ENCODE peak calls at places on chromosomes 4 and X, in five cellular contexts. One of them, this sample, is unnamed.
A peak's percentile ranks its signal among the peaks of the same experiment; 100 is the strongest.

GRCh38 chrX:118355225-118355920 is 9.5 kb downstream of the WDR44 start:
- DNase-seq in omental fat pad: no peak
- DNase-seq in Peyer's patch: no peak
- DNase-seq in left ventricle myocardium inferior: no peak
- DNase-seq in IMR-90: no peak
- DNase-seq in this sample: no peak

GRCh38 chr4:110216079-110216478 is 17.7 kb upstream of the ELOVL6 start:
- DNase-seq in omental fat pad: no peak
- DNase-seq in Peyer's patch: no peak
- DNase-seq in left ventricle myocardium inferior: no peak
- DNase-seq in IMR-90: peak; percentile 39
- DNase-seq in this sample: peak; percentile 39

GRCh38 chr4:122341906-122342305 is 36.9 kb upstream of the ADAD1 start:
- DNase-seq in omental fat pad: no peak
- DNase-seq in Peyer's patch: no peak
- DNase-seq in left ventricle myocardium inferior: no peak
- DNase-seq in IMR-90: peak; percentile 87
- DNase-seq in this sample: peak; percentile 81

GRCh38 chr4:147334478-147334877 is 146.4 kb upstream of the EDNRA start:
- DNase-seq in omental fat pad: no peak
- DNase-seq in Peyer's patch: no peak
- DNase-seq in left ventricle myocardium inferior: no peak
- DNase-seq in IMR-90: peak; percentile 86
- DNase-seq in this sample: peak; percentile 80

GRCh38 chr4:142846105-142846728 is at the start of gene INPP4B:
- DNase-seq in omental fat pad: no peak
- DNase-seq in Peyer's patch: no peak
- DNase-seq in left ventricle myocardium inferior: peak; percentile 53
- DNase-seq in IMR-90: peak; percentile 65
- DNase-seq in this sample: peak; percentile 71

GRCh38 chrX:10379848-10380247 is 223.1 kb downstream of the CLCN4 start:
- DNase-seq in omental fat pad: no peak
- DNase-seq in Peyer's patch: no peak
- DNase-seq in left ventricle myocardium inferior: no peak
- DNase-seq in IMR-90: no peak
- DNase-seq in this sample: no peak

GRCh38 chrX:123755107-123755506 is 22.3 kb upstream of the THOC2 start:
- DNase-seq in omental fat pad: no peak
- DNase-seq in Peyer's patch: no peak
- DNase-seq in left ventricle myocardium inferior: no peak
- DNase-seq in IMR-90: no peak
- DNase-seq in this sample: no peak

GRCh38 chrX:15202458-15203177 is 67.3 kb downstream of the ASB9 start:
- DNase-seq in omental fat pad: no peak
- DNase-seq in Peyer's patch: no peak
- DNase-seq in left ventricle myocardium inferior: no peak
- DNase-seq in IMR-90: no peak
- DNase-seq in this sample: no peak

GRCh38 chrX:131025336-131025735 is 32.8 kb upstream of the ARHGAP36 start:
- DNase-seq in omental fat pad: no peak
- DNase-seq in Peyer's patch: no peak
- DNase-seq in left ventricle myocardium inferior: no peak
- DNase-seq in IMR-90: no peak
- DNase-seq in this sample: no peak

GRCh38 chrX:69541959-69542358 is 37.8 kb downstream of the NALF2 start:
- DNase-seq in omental fat pad: no peak
- DNase-seq in Peyer's patch: no peak
- DNase-seq in left ventricle myocardium inferior: no peak
- DNase-seq in IMR-90: no peak
- DNase-seq in this sample: no peak

GRCh38 chrX:150897371-150898319 is 823 bp downstream of the CD99L2 start:
- DNase-seq in omental fat pad: no peak
- DNase-seq in Peyer's patch: peak; percentile 65
- DNase-seq in left ventricle myocardium inferior: no peak
- DNase-seq in IMR-90: no peak
- DNase-seq in this sample: peak; percentile 22

GRCh38 chr4:25821899-25822298 is 40.9 kb downstream of the SEL1L3 start:
- DNase-seq in omental fat pad: no peak
- DNase-seq in Peyer's patch: no peak
- DNase-seq in left ventricle myocardium inferior: no peak
- DNase-seq in IMR-90: no peak
- DNase-seq in this sample: no peak

GRCh38 chr4:165489786-165490185 is 111.0 kb downstream of the CPE start:
- DNase-seq in omental fat pad: no peak
- DNase-seq in Peyer's patch: no peak
- DNase-seq in left ventricle myocardium inferior: no peak
- DNase-seq in IMR-90: no peak
- DNase-seq in this sample: peak; percentile 53

GRCh38 chr4:147453561-147454141 is 27.2 kb upstream of the EDNRA start:
- DNase-seq in omental fat pad: no peak
- DNase-seq in Peyer's patch: no peak
- DNase-seq in left ventricle myocardium inferior: no peak
- DNase-seq in IMR-90: peak; percentile 44
- DNase-seq in this sample: peak; percentile 89

GRCh38 chrX:17584248-17584681 is 153.0 kb upstream of the SCML1 start:
- DNase-seq in omental fat pad: no peak
- DNase-seq in Peyer's patch: no peak
- DNase-seq in left ventricle myocardium inferior: no peak
- DNase-seq in IMR-90: peak; percentile 60
- DNase-seq in this sample: peak; percentile 62

GRCh38 chrX:129876734-129877395 is 29.1 kb upstream of the UTP14A start:
- DNase-seq in omental fat pad: no peak
- DNase-seq in Peyer's patch: no peak
- DNase-seq in left ventricle myocardium inferior: no peak
- DNase-seq in IMR-90: peak; percentile 29
- DNase-seq in this sample: peak; percentile 53

GRCh38 chrX:69107231-69107739 is 58.0 kb downstream of the PJA1 start:
- DNase-seq in omental fat pad: no peak
- DNase-seq in Peyer's patch: no peak
- DNase-seq in left ventricle myocardium inferior: peak; percentile 20
- DNase-seq in IMR-90: no peak
- DNase-seq in this sample: peak; percentile 10

GRCh38 chr4:153081693-153082092 is 122.5 kb upstream of the TRIM2 start:
- DNase-seq in omental fat pad: no peak
- DNase-seq in Peyer's patch: no peak
- DNase-seq in left ventricle myocardium inferior: no peak
- DNase-seq in IMR-90: no peak
- DNase-seq in this sample: no peak

GRCh38 chr4:75036046-75036445 is 103.1 kb downstream of the PARM1 start:
- DNase-seq in omental fat pad: no peak
- DNase-seq in Peyer's patch: no peak
- DNase-seq in left ventricle myocardium inferior: no peak
- DNase-seq in IMR-90: no peak
- DNase-seq in this sample: no peak

GRCh38 chr4:96526625-96527024 is 686.7 kb downstream of the PDHA2 start:
- DNase-seq in omental fat pad: no peak
- DNase-seq in Peyer's patch: no peak
- DNase-seq in left ventricle myocardium inferior: no peak
- DNase-seq in IMR-90: no peak
- DNase-seq in this sample: no peak
- TF ChIP-seq CTCF in omental fat pad: no peak
- TF ChIP-seq CTCF in Peyer's patch: no peak
- TF ChIP-seq CTCF in left ventricle myocardium inferior: no peak
- TF ChIP-seq CTCF in IMR-90: no peak
- TF ChIP-seq CTCF in this sample: no peak

DNA sequence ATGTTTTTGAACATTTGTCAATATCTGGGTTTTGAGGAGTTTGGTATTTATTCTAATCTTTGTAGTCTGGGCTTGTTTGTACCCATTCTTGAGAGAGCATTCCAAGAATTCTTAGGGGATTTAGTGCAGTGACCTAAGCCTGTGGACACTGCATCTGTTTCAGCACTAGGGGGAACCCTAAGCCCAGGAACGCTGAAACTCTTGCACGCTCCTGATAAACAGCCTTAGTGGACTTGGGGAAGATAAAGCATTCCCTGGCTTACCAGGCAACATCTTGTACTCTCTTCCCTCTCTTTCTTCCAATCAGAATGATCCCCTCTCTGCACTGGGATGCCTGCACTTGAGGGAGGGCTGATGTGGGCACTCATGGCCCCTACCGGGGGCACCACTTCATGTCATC is 654.9 kb upstream of the HTR2C start:
- DNase-seq in omental fat pad: no peak
- DNase-seq in Peyer's patch: no peak
- DNase-seq in left ventricle myocardium inferior: no peak
- DNase-seq in IMR-90: peak; percentile 10
- DNase-seq in this sample: peak; percentile 42
- TF ChIP-seq CTCF in omental fat pad: no peak
- TF ChIP-seq CTCF in Peyer's patch: peak; percentile 33
- TF ChIP-seq CTCF in left ventricle myocardium inferior: peak; percentile 9
- TF ChIP-seq CTCF in IMR-90: peak; percentile 37
- TF ChIP-seq CTCF in this sample: peak; percentile 59

GRCh38 chrX:46386511-46386910 is 158.7 kb downstream of the ZNF674 start:
- DNase-seq in omental fat pad: no peak
- DNase-seq in Peyer's patch: no peak
- DNase-seq in left ventricle myocardium inferior: no peak
- DNase-seq in IMR-90: no peak
- DNase-seq in this sample: no peak
- TF ChIP-seq CTCF in omental fat pad: no peak
- TF ChIP-seq CTCF in Peyer's patch: no peak
- TF ChIP-seq CTCF in left ventricle myocardium inferior: no peak
- TF ChIP-seq CTCF in IMR-90: peak; percentile 39
- TF ChIP-seq CTCF in this sample: peak; percentile 56

GRCh38 chr4:157819693-157820464 is 352.9 kb downstream of the GASK1B start:
- DNase-seq in omental fat pad: no peak
- DNase-seq in Peyer's patch: no peak
- DNase-seq in left ventricle myocardium inferior: no peak
- DNase-seq in IMR-90: no peak
- DNase-seq in this sample: no peak
- TF ChIP-seq CTCF in omental fat pad: no peak
- TF ChIP-seq CTCF in Peyer's patch: no peak
- TF ChIP-seq CTCF in left ventricle myocardium inferior: no peak
- TF ChIP-seq CTCF in IMR-90: no peak
- TF ChIP-seq CTCF in this sample: no peak

GRCh38 chr4:36386691-36387090 is 105.3 kb downstream of the DTHD1 start:
- DNase-seq in omental fat pad: no peak
- DNase-seq in Peyer's patch: no peak
- DNase-seq in left ventricle myocardium inferior: no peak
- DNase-seq in IMR-90: no peak
- DNase-seq in this sample: no peak
- TF ChIP-seq CTCF in omental fat pad: no peak
- TF ChIP-seq CTCF in Peyer's patch: no peak
- TF ChIP-seq CTCF in left ventricle myocardium inferior: no peak
- TF ChIP-seq CTCF in IMR-90: no peak
- TF ChIP-seq CTCF in this sample: no peak

DNA sequence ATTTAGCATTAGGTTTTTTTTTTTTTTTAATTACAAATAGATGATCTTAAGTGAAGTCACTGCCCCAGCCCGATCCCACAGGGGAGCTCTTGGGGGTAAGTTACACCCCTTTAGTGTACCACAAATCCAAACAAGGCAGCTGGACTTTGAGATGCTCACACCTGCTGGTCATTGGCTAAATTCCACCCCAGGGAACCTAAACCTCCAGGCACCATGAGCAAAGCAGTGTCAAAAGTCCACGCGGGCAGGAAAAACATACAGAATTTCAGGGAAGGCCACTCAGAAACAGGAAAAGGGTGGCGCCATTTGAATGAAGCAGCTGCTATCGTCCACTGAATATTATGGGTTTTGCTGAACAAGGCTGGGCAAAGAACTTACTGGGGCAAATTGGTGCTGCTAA is 30.9 kb downstream of the SUPT20HL1 start:
- DNase-seq in omental fat pad: no peak
- DNase-seq in Peyer's patch: no peak
- DNase-seq in left ventricle myocardium inferior: no peak
- DNase-seq in IMR-90: no peak
- DNase-seq in this sample: no peak
- TF ChIP-seq CTCF in omental fat pad: no peak
- TF ChIP-seq CTCF in Peyer's patch: no peak
- TF ChIP-seq CTCF in left ventricle myocardium inferior: no peak
- TF ChIP-seq CTCF in IMR-90: no peak
- TF ChIP-seq CTCF in this sample: no peak

GRCh38 chr4:8151165-8151650 is 7.4 kb downstream of the ABLIM2 start:
- DNase-seq in omental fat pad: no peak
- DNase-seq in Peyer's patch: no peak
- DNase-seq in left ventricle myocardium inferior: no peak
- DNase-seq in IMR-90: no peak
- DNase-seq in this sample: no peak

GRCh38 chr4:8148785-8149435 is 9.7 kb downstream of the ABLIM2 start:
- DNase-seq in omental fat pad: no peak
- DNase-seq in Peyer's patch: no peak
- DNase-seq in left ventricle myocardium inferior: no peak
- DNase-seq in IMR-90: no peak
- DNase-seq in this sample: no peak

GRCh38 chr4:8152090-8152864 is 6.3 kb downstream of the ABLIM2 start:
- DNase-seq in omental fat pad: no peak
- DNase-seq in Peyer's patch: no peak
- DNase-seq in left ventricle myocardium inferior: no peak
- DNase-seq in IMR-90: no peak
- DNase-seq in this sample: no peak

GRCh38 chr4:8149664-8150063 is 8.9 kb downstream of the ABLIM2 start:
- DNase-seq in omental fat pad: no peak
- DNase-seq in Peyer's patch: no peak
- DNase-seq in left ventricle myocardium inferior: no peak
- DNase-seq in IMR-90: no peak
- DNase-seq in this sample: no peak

DNA sequence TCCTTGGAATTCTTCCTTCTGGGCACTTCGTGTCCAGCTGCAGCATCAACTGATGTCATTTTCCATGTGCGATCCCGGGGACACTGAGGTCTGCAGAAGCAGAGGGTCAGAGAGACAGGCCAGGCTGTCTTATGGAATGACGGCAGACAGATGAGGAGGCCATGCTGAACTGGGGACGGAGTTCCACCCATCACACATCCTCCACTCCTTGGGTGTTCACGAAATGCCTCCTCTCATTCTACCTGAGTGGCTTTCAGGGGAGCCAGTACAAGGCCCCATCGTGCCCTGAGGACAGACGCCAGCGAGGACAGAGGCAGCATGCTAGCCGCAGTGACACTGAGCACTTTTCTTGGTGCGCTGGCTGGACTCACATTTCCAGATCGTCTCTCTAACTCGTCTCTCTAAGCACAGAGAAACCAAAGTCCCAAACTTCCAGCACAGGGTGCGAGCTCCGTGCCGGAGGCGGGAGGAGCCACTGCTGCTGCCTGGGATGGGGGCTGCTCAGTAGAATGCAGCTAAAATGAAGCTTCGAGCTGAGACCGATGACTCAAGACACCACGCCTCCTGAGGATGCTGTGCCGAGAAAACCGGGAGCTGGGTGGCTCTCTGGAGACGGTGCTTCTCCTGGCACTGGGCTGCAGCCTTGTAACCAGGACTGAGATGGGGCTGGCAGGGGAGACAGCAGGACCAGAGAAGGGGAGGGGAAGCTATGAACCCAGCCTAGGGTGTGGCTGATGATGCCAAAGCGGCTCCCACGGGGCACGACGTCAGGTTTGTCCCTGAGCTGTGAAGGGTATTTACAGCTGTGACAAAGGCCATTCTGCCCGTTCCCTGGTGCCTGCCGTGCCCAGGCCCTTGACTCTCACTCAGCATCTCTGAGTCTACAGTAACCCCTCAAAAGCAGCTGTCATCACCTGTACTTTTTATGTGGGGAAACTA is 8.2 kb downstream of the ABLIM2 start:
- DNase-seq in omental fat pad: no peak
- DNase-seq in Peyer's patch: no peak
- DNase-seq in left ventricle myocardium inferior: no peak
- DNase-seq in IMR-90: no peak
- DNase-seq in this sample: no peak
- TF ChIP-seq CTCF in omental fat pad: no peak
- TF ChIP-seq CTCF in Peyer's patch: no peak
- TF ChIP-seq CTCF in left ventricle myocardium inferior: no peak
- TF ChIP-seq CTCF in IMR-90: no peak
- TF ChIP-seq CTCF in this sample: no peak

GRCh38 chrX:110213183-110213582 is 104.7 kb downstream of the AMMECR1 start:
- DNase-seq in omental fat pad: no peak
- DNase-seq in Peyer's patch: no peak
- DNase-seq in left ventricle myocardium inferior: no peak
- DNase-seq in IMR-90: no peak
- DNase-seq in this sample: no peak
- TF ChIP-seq CTCF in omental fat pad: no peak
- TF ChIP-seq CTCF in Peyer's patch: no peak
- TF ChIP-seq CTCF in left ventricle myocardium inferior: no peak
- TF ChIP-seq CTCF in IMR-90: no peak
- TF ChIP-seq CTCF in this sample: no peak

This sample was measured in fibroblast of the aortic adventitia.